ENCODE peak calls at places on chromosome 20, in eight cellular contexts. T is omental fat pad, K is T-helper 22 cell, R is AG04450, S is IMR-90, C is NCI-H1105 treated with DMSO at 0.1 percent for 48 hours, X is cardiac fibroblast, A is GOT3. E is an unnamed sample.

GRCh38 chr20:44800398-44801046 is 9.8 kb downstream of the RIMS4 start:
- DNase-seq in S (no peak), R (no peak), C (no peak), A (no peak), X (peak; percentile 4), K (no peak), T (no peak), E (no peak)

GRCh38 chr20:17223553-17223952 is 3.3 kb upstream of the PCSK2 start:
- DNase-seq in C (no peak), T (no peak), A (no peak), S (no peak), X (no peak), R (no peak), K (no peak), E (no peak)

GRCh38 chr20:34511891-34512265 is 4.3 kb upstream of the DYNLRB1 start:
- DNase-seq in A (no peak), K (no peak), S (no peak), T (no peak), C (no peak), X (no peak), R (no peak), E (no peak)

GRCh38 chr20:42441862-42442196 is 747.9 kb downstream of the PTPRT start:
- DNase-seq in K (no peak), A (no peak), X (no peak), C (no peak), S (no peak), R (no peak), T (no peak), E (no peak)

GRCh38 chr20:62159835-62160234 is 16.3 kb downstream of the SS18L1 start:
- DNase-seq in S (peak; percentile 49), A (no peak), R (no peak), C (no peak), T (no peak), X (no peak), K (no peak), E (no peak)

GRCh38 chr20:14512856-14513255 is 175.4 kb upstream of the FLRT3 start:
- DNase-seq in S (no peak), X (peak; percentile 14), T (no peak), A (no peak), K (no peak), C (peak; percentile 62), R (no peak), E (no peak)

GRCh38 chr20:47358052-47358671 is 1.7 kb upstream of the ZMYND8 start:
- DNase-seq in X (no peak), R (no peak), K (no peak), A (no peak), T (no peak), C (no peak), S (no peak), E (no peak)

GRCh38 chr20:35699914-35700624 is 864 bp downstream of the ROMO1 start:
- DNase-seq in C (no peak), A (no peak), X (peak; percentile 22), R (no peak), K (no peak), T (no peak), S (peak; percentile 29), E (no peak)

GRCh38 chr20:62266340-62266739 is 28.0 kb downstream of the OSBPL2 start:
- DNase-seq in T (no peak), C (no peak), K (no peak), S (no peak), X (no peak), R (no peak), A (no peak), E (no peak)

GRCh38 chr20:37326666-37327065 is 19.3 kb upstream of the SRC start:
- DNase-seq in S (no peak), R (no peak), X (no peak), A (no peak), T (no peak), K (no peak), C (no peak), E (no peak)

GRCh38 chr20:32626859-32627636 is 41.9 kb upstream of the NOL4L start:
- DNase-seq in S (no peak), X (no peak), T (no peak), C (peak; percentile 94), K (no peak), R (no peak), A (no peak), E (no peak)